ENCODE peak calls at places on chromosomes 12 and 14, in ten cellular contexts. C is osteocyte, P is uterus, X is MV-4-11, D is NCI-H1092, J is heart left ventricle, A is kidney tubule cell, V is AG04449, T is amygdala, H is cardiac fibroblast. W is an unnamed sample.

GRCh38 chr12:109947511-109947910 is 47.4 kb downstream of the TCHP start:
- DNase-seq in C (no peak), P (no peak), X (peak), D (no peak), J (no peak), A (peak), V (peak), T (no peak), H (peak), W (no peak)

GRCh38 chr14:56271988-56272387 is 153.8 kb downstream of the PELI2 start:
- DNase-seq in C (no peak), P (no peak), X (no peak), D (no peak), J (no peak), A (peak), V (peak), T (no peak), H (peak), W (no peak)

GRCh38 chr12:88310069-88310468 is 168.0 kb downstream of the TMTC3 start:
- DNase-seq in C (no peak), P (no peak), X (no peak), D (no peak), J (no peak), A (peak), V (peak), T (no peak), H (peak), W (no peak)

GRCh38 chr14:96272777-96273471 is 16.9 kb downstream of the BDKRB1 start:
- DNase-seq in C (peak), P (no peak), X (no peak), D (no peak), J (no peak), A (peak), V (no peak), T (no peak), H (no peak), W (no peak)

GRCh38 chr12:92597997-92598396 is 104.8 kb upstream of the PLEKHG7 start:
- DNase-seq in C (no peak), P (no peak), X (no peak), D (no peak), J (no peak), A (peak), V (no peak), T (no peak), H (no peak), W (no peak)

GRCh38 chr14:52876311-52876710 is 74.5 kb downstream of the FERMT2 start:
- DNase-seq in C (no peak), P (no peak), X (no peak), D (no peak), J (no peak), A (peak), V (no peak), T (no peak), H (peak), W (no peak)

GRCh38 chr14:66104486-66104885 is 381.7 kb upstream of the CCDC196 start:
- DNase-seq in C (no peak), P (no peak), X (no peak), D (no peak), J (no peak), A (no peak), V (no peak), T (no peak), H (no peak), W (no peak)

GRCh38 chr14:69054030-69054429 is 74.9 kb upstream of the ACTN1 start:
- DNase-seq in C (no peak), P (no peak), X (no peak), D (no peak), J (no peak), A (no peak), V (no peak), T (no peak), H (no peak), W (no peak)

GRCh38 chr12:90899456-90900182 is 55.4 kb downstream of the CCER1 start:
- DNase-seq in C (no peak), P (no peak), X (no peak), D (no peak), J (no peak), A (peak), V (no peak), T (no peak), H (no peak), W (no peak)

GRCh38 chr14:91170504-91171121 is 56.7 kb downstream of the DGLUCY start:
- DNase-seq in C (no peak), P (peak), X (no peak), D (no peak), J (no peak), A (no peak), V (no peak), T (no peak), H (peak), W (no peak)

GRCh38 chr14:21267431-21267845 is 1.8 kb downstream of the HNRNPC start:
- DNase-seq in C (no peak), P (no peak), X (no peak), D (no peak), J (no peak), A (no peak), V (no peak), T (no peak), H (no peak), W (no peak)

W was measured in GM12864.